ENCODE peak calls at places on chromosomes 16 and 17, in seven cellular contexts. O, S, L, X, Q, B and Z are unnamed samples.

GRCh38 chr17:70307430-70307829 is 138.1 kb downstream of the KCNJ2 start:
- DNase-seq in O (no peak), S (no peak), L (no peak), X (no peak), Q (no peak), B (no peak), Z (no peak)

GRCh38 chr16:3431779-3432219 is 11.5 kb downstream of the ZNF597 start:
- DNase-seq in O (no peak), S (no peak), L (peak), X (no peak), Q (peak), B (no peak), Z (peak)

GRCh38 chr16:24346734-24347133 is 90.6 kb downstream of the CACNG3 start:
- DNase-seq in O (no peak), S (no peak), L (no peak), X (no peak), Q (no peak), B (no peak), Z (no peak)

GRCh38 chr17:30323262-30323894 is 10.5 kb downstream of the TMIGD1 start:
- DNase-seq in O (no peak), S (peak), L (no peak), X (no peak), Q (no peak), B (no peak), Z (no peak)

GRCh38 chr17:27888945-27889344 is 4.2 kb downstream of the LYRM9 start:
- DNase-seq in O (no peak), S (peak), L (no peak), X (no peak), Q (no peak), B (no peak), Z (no peak)

GRCh38 chr17:652310-652709 is 62.3 kb downstream of the VPS53 start:
- DNase-seq in O (no peak), S (no peak), L (no peak), X (no peak), Q (no peak), B (peak), Z (peak)

GRCh38 chr17:5583426-5584382 is 605 bp downstream of the NLRP1 start:
- DNase-seq in O (no peak), S (no peak), L (no peak), X (no peak), Q (no peak), B (no peak), Z (peak)

GRCh38 chr16:30600215-30600614 is 10.0 kb downstream of the ZNF689 start:
- DNase-seq in O (no peak), S (no peak), L (no peak), X (no peak), Q (no peak), B (no peak), Z (no peak)

GRCh38 chr16:84607694-84608093 is 10.2 kb downstream of the COTL1 start:
- DNase-seq in O (no peak), S (no peak), L (peak), X (no peak), Q (no peak), B (no peak), Z (no peak)

GRCh38 chr17:28523186-28523585 is 17.0 kb downstream of the FOXN1 start:
- DNase-seq in O (no peak), S (no peak), L (no peak), X (no peak), Q (no peak), B (no peak), Z (no peak)

GRCh38 chr16:57310801-57311200 is 26.3 kb upstream of the PLLP start:
- DNase-seq in O (no peak), S (no peak), L (no peak), X (no peak), Q (no peak), B (no peak), Z (no peak)

GRCh38 chr16:67653131-67654068 is 6.7 kb downstream of the ACD start:
- DNase-seq in O (no peak), S (peak), L (no peak), X (no peak), Q (no peak), B (no peak), Z (no peak)

GRCh38 chr17:82303944-82304808 is 13.2 kb downstream of the CD7 start:
- DNase-seq in O (no peak), S (no peak), L (no peak), X (no peak), Q (no peak), B (no peak), Z (no peak)

GRCh38 chr17:34371405-34371804 is 8.4 kb upstream of the CCL1 start:
- DNase-seq in O (no peak), S (no peak), L (no peak), X (no peak), Q (no peak), B (no peak), Z (no peak)

GRCh38 chr16:56964243-56965148 is 2.7 kb downstream of the CETP start:
- DNase-seq in O (peak), S (peak), L (peak), X (no peak), Q (peak), B (peak), Z (peak)

GRCh38 chr16:11674818-11675560 is 6.7 kb downstream of the SNN start:
- DNase-seq in O (no peak), S (peak), L (no peak), X (no peak), Q (no peak), B (no peak), Z (no peak)

GRCh38 chr16:11372924-11373306 is 27.7 kb downstream of the RMI2 start:
- DNase-seq in O (no peak), S (no peak), L (no peak), X (no peak), Q (no peak), B (no peak), Z (no peak)

GRCh38 chr16:20073203-20074088 is at the start of gene GPR139:
- DNase-seq in O (no peak), S (no peak), L (no peak), X (no peak), Q (no peak), B (no peak), Z (no peak)

GRCh38 chr16:86343733-86344585 is 166.4 kb upstream of the FOXF1 start:
- DNase-seq in O (no peak), S (no peak), L (no peak), X (no peak), Q (no peak), B (no peak), Z (no peak)

GRCh38 chr17:9021985-9022552 is 759 bp downstream of the NTN1 start:
- DNase-seq in O (no peak), S (no peak), L (peak), X (no peak), Q (no peak), B (no peak), Z (peak)

GRCh38 chr16:23535901-23536300 is 21.2 kb downstream of the EARS2 start:
- DNase-seq in O (no peak), S (no peak), L (no peak), X (no peak), Q (no peak), B (no peak), Z (no peak)

GRCh38 chr16:84672276-84673202 is 24.2 kb downstream of the KLHL36 start:
- DNase-seq in O (peak), S (peak), L (peak), X (peak), Q (peak), B (peak), Z (peak)

GRCh38 chr16:30457256-30457655 is 11.6 kb upstream of the SEPHS2 start:
- DNase-seq in O (no peak), S (no peak), L (no peak), X (no peak), Q (no peak), B (no peak), Z (no peak)

GRCh38 chr16:79437764-79438728 is 162.5 kb downstream of the MAF start:
- DNase-seq in O (no peak), S (peak), L (no peak), X (no peak), Q (no peak), B (peak), Z (no peak)

GRCh38 chr17:68468334-68468733 is 11.0 kb upstream of the WIPI1 start:
- DNase-seq in O (no peak), S (no peak), L (no peak), X (no peak), Q (no peak), B (no peak), Z (no peak)

GRCh38 chr17:61831099-61831498 is 32.2 kb downstream of the BRIP1 start:
- DNase-seq in O (no peak), S (no peak), L (no peak), X (no peak), Q (no peak), B (no peak), Z (no peak)

GRCh38 chr16:19879241-19879792 is 5.3 kb downstream of the GPRC5B start:
- DNase-seq in O (no peak), S (peak), L (no peak), X (no peak), Q (no peak), B (no peak), Z (no peak)

GRCh38 chr17:55492951-55493350 is 18.3 kb downstream of the SMIM36 start:
- DNase-seq in O (no peak), S (no peak), L (no peak), X (no peak), Q (no peak), B (no peak), Z (no peak)

GRCh38 chr17:49120166-49120565 is 12.4 kb upstream of the B4GALNT2 start:
- DNase-seq in O (no peak), S (no peak), L (no peak), X (no peak), Q (no peak), B (no peak), Z (no peak)

GRCh38 chr17:50806141-50806643 is 29.2 kb upstream of the WFIKKN2 start:
- DNase-seq in O (no peak), S (peak), L (no peak), X (no peak), Q (no peak), B (no peak), Z (no peak)

GRCh38 chr17:49471089-49471683 is 23.9 kb upstream of the NGFR start:
- DNase-seq in O (no peak), S (no peak), L (no peak), X (no peak), Q (no peak), B (peak), Z (no peak)

GRCh38 chr16:71214771-71215381 is 15.6 kb downstream of the HYDIN start:
- DNase-seq in O (no peak), S (no peak), L (no peak), X (no peak), Q (no peak), B (no peak), Z (no peak)

GRCh38 chr17:65690626-65691310 is 129.3 kb upstream of the AXIN2 start:
- DNase-seq in O (no peak), S (no peak), L (no peak), X (no peak), Q (no peak), B (no peak), Z (no peak)

GRCh38 chr17:28563475-28563874 is 7.8 kb downstream of the PIGS start:
- DNase-seq in O (no peak), S (peak), L (no peak), X (no peak), Q (no peak), B (no peak), Z (no peak)

GRCh38 chr17:29369831-29370735 is 20.1 kb upstream of the TAOK1 start:
- DNase-seq in O (peak), S (peak), L (peak), X (peak), Q (peak), B (peak), Z (peak)

GRCh38 chr17:48470388-48471034 is 40.5 kb upstream of the SKAP1 start:
- DNase-seq in O (no peak), S (no peak), L (no peak), X (no peak), Q (no peak), B (no peak), Z (no peak)

GRCh38 chr17:77425791-77426641 is 285.2 kb downstream of the SEC14L1 start:
- DNase-seq in O (no peak), S (peak), L (no peak), X (no peak), Q (peak), B (no peak), Z (peak)